ENCODE peak calls at places on chromosomes 11 and 22, in eight cellular contexts. Y, R, H, D, O, P, W and L are unnamed samples.

GRCh38 chr22:17945851-17946690 is 78.3 kb downstream of the MICAL3 start:
- DNase-seq in Y (no peak), R (no peak), H (no peak), D (no peak), O (no peak), P (peak), W (no peak), L (no peak)

GRCh38 chr11:68354181-68354872 is 41.9 kb downstream of the LRP5 start:
- DNase-seq in Y (peak), R (peak), H (peak), D (peak), O (peak), P (no peak), W (peak), L (peak)

GRCh38 chr11:19648321-19648720 is 64.3 kb upstream of the NAV2 start:
- DNase-seq in Y (no peak), R (no peak), H (no peak), D (no peak), O (no peak), P (no peak), W (no peak), L (no peak)

GRCh38 chr22:32208681-32209080 is 3.8 kb upstream of the RFPL2 start:
- DNase-seq in Y (no peak), R (no peak), H (no peak), D (no peak), O (no peak), P (no peak), W (no peak), L (no peak)

GRCh38 chr11:35330924-35331323 is 88.4 kb downstream of the SLC1A2 start:
- DNase-seq in Y (no peak), R (no peak), H (no peak), D (no peak), O (no peak), P (no peak), W (no peak), L (no peak)

GRCh38 chr11:22466809-22467208 is 128.6 kb downstream of the SLC17A6 start:
- DNase-seq in Y (peak), R (no peak), H (peak), D (no peak), O (peak), P (no peak), W (peak), L (no peak)

GRCh38 chr22:21032037-21032842 is at the start of gene SLC7A4:
- DNase-seq in Y (no peak), R (no peak), H (no peak), D (no peak), O (no peak), P (peak), W (no peak), L (no peak)

GRCh38 chr11:31641477-31642062 is 132.0 kb downstream of the ELP4 start:
- DNase-seq in Y (peak), R (no peak), H (no peak), D (peak), O (peak), P (no peak), W (no peak), L (no peak)

GRCh38 chr11:62842171-62842717 is 2.9 kb upstream of the WDR74 start:
- DNase-seq in Y (no peak), R (no peak), H (no peak), D (no peak), O (no peak), P (no peak), W (no peak), L (no peak)

GRCh38 chr11:66906077-66906929 is 49.4 kb downstream of the LRFN4 start:
- DNase-seq in Y (peak), R (no peak), H (no peak), D (no peak), O (no peak), P (no peak), W (no peak), L (no peak)

GRCh38 chr11:122723576-122723975 is 68.1 kb downstream of the UBASH3B start:
- DNase-seq in Y (no peak), R (no peak), H (no peak), D (no peak), O (no peak), P (no peak), W (no peak), L (no peak)

GRCh38 chr22:39242809-39243442 is 1.9 kb downstream of the PDGFB start:
- DNase-seq in Y (no peak), R (no peak), H (no peak), D (no peak), O (no peak), P (no peak), W (no peak), L (peak)

GRCh38 chr22:43226368-43226979 is 39.5 kb upstream of the TTLL12 start:
- DNase-seq in Y (no peak), R (no peak), H (no peak), D (no peak), O (peak), P (no peak), W (no peak), L (no peak)

GRCh38 chr11:8019671-8020597 is 32.8 kb downstream of the EIF3F start:
- DNase-seq in Y (no peak), R (no peak), H (no peak), D (no peak), O (peak), P (peak), W (no peak), L (no peak)

GRCh38 chr11:103730151-103730940 is 306.1 kb upstream of the DDI1 start:
- DNase-seq in Y (no peak), R (no peak), H (peak), D (no peak), O (no peak), P (no peak), W (no peak), L (no peak)

GRCh38 chr22:18970180-18970947 is 34.3 kb upstream of the PRODH start:
- DNase-seq in Y (no peak), R (no peak), H (no peak), D (no peak), O (no peak), P (no peak), W (no peak), L (no peak)

GRCh38 chr11:118662401-118663271 is 16.8 kb downstream of the TREH start:
- DNase-seq in Y (no peak), R (no peak), H (no peak), D (no peak), O (no peak), P (no peak), W (no peak), L (no peak)

GRCh38 chr11:11403763-11404725 is 51.0 kb upstream of the CSNK2A3 start:
- DNase-seq in Y (no peak), R (no peak), H (no peak), D (peak), O (no peak), P (no peak), W (no peak), L (no peak)

GRCh38 chr11:11397043-11397415 is 44.0 kb upstream of the CSNK2A3 start:
- DNase-seq in Y (no peak), R (no peak), H (no peak), D (no peak), O (no peak), P (no peak), W (no peak), L (no peak)

GRCh38 chr11:11400121-11400520 is 47.1 kb upstream of the CSNK2A3 start:
- DNase-seq in Y (no peak), R (no peak), H (no peak), D (no peak), O (no peak), P (no peak), W (no peak), L (no peak)

GRCh38 chr11:11401960-11402359 is 48.9 kb upstream of the CSNK2A3 start:
- DNase-seq in Y (no peak), R (no peak), H (no peak), D (no peak), O (no peak), P (no peak), W (no peak), L (no peak)

DNA sequence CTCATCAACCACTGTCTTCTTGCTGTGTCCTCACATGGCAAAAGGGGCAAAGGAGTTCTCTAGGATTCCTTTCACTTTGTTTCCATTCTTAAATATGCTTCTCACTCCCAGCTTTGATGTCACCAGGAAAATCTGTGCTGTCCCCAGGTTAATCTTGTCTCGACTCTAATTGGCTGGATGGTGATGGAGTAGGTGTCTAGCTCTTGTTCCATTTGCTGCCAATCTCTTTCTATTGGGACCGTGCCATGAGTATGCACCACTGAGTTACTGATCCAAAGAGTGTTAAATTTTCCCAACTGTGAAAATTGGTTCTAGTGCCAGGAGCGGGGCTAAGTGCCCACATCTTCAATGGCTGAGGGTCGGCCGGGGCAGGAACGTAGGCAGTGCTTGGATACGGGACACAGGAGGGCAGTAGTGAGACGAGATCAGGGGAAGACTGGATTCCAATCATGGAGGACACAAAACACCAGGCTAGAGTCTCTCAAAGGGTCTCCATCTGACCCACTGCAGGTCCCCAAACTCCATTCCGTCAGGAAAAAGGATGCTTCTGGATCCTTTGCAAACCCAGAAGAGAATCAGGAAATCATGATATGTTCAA is 47.7 kb upstream of the CSNK2A3 start:
- DNase-seq in Y (peak), R (no peak), H (no peak), D (no peak), O (no peak), P (no peak), W (no peak), L (no peak)
- TF ChIP-seq CTCF in Y (peak), R (no peak), H (no peak), D (peak), O (no peak), P (no peak), W (peak), L (no peak)

GRCh38 chr22:45013138-45013537 is 3.3 kb upstream of the PHF21B start:
- DNase-seq in Y (no peak), R (no peak), H (no peak), D (no peak), O (no peak), P (no peak), W (no peak), L (no peak)

GRCh38 chr22:45007946-45008852 is 1.6 kb downstream of the PHF21B start:
- DNase-seq in Y (no peak), R (no peak), H (no peak), D (peak), O (peak), P (peak), W (no peak), L (no peak)

GRCh38 chr22:45008853-45009751 is 703 bp downstream of the PHF21B start:
- DNase-seq in Y (no peak), R (no peak), H (no peak), D (no peak), O (peak), P (no peak), W (no peak), L (no peak)

GRCh38 chr22:45009881-45010531 is at the start of gene PHF21B:
- DNase-seq in Y (no peak), R (no peak), H (no peak), D (peak), O (peak), P (peak), W (no peak), L (no peak)

DNA sequence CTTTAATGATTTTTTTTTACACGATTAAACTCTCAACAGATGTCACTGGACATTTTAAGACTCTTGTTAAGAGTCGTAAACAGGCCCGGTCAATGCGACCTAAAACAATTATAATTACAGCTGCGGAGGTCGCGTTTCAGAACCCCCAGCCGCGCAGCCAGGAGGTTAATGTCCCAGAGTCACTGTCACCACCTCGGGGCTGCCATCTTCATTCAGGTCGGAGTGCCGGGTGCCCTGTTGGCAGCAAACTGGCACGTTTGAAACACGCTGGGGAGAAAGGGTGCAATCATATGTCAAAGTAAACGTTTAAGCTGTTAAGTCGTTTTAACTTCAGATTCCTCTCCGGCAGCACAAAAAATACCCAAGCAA is 711 bp upstream of the PHF21B start:
- DNase-seq in Y (no peak), R (no peak), H (no peak), D (no peak), O (no peak), P (no peak), W (no peak), L (no peak)
- H3K4me3 ChIP-seq in Y (no peak), R (peak), H (peak), D (peak), O (peak), P (peak), W (peak), L (peak)

GRCh38 chr11:71252782-71253730 is 679 bp upstream of the SHANK2 start:
- DNase-seq in Y (peak), R (no peak), H (no peak), D (no peak), O (peak), P (no peak), W (peak), L (no peak)

GRCh38 chr11:71251159-71251721 is 1.1 kb downstream of the SHANK2 start:
- DNase-seq in Y (no peak), R (no peak), H (no peak), D (no peak), O (no peak), P (no peak), W (no peak), L (no peak)

GRCh38 chr11:71252434-71252781 is at the start of gene SHANK2:
- DNase-seq in Y (no peak), R (no peak), H (no peak), D (no peak), O (no peak), P (no peak), W (no peak), L (no peak)

GRCh38 chr11:71250512-71251158 is 1.7 kb downstream of the SHANK2 start:
- DNase-seq in Y (no peak), R (no peak), H (no peak), D (no peak), O (no peak), P (no peak), W (no peak), L (no peak)

DNA sequence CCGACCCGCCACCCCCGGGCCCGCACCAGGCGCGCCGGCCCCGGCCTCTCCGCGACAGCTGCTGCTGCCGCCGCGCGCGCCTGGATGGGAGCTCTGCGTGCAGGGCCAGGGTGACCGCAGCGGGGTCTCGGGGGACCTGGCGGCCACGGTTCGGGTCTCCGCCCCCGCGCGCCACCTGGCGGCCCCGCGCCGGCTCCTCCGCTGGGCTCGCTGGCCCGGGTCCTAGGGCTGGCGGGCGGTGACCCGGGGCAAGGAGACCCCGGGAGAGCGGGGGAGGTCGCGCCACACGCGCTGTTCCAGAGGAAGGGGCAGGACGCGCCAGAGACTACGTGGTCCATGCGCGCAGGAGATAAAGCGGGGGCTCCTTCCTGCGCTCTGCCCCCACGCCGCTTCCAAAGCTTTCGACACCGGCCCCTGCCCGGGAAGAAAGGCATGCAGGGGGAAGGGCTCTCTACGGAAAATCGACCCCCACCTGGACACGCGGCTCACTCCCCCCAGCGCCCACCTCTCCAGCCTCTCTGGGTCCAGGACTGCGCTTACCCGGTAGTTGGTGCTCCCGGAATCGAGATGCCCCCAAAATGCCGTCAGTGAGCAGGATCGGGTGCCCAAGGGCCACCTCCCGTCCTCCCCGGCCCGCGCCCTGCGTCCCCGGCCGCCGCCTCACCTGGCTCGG is 480 bp downstream of the SHANK2 start:
- DNase-seq in Y (no peak), R (no peak), H (no peak), D (no peak), O (no peak), P (no peak), W (no peak), L (no peak)
- TF ChIP-seq CTCF in Y (peak), R (peak), H (peak), D (peak), O (no peak), P (peak), W (no peak), L (peak)

GRCh38 chr11:72782081-72782920 is 11.5 kb downstream of the STARD10 start:
- DNase-seq in Y (no peak), R (no peak), H (no peak), D (no peak), O (no peak), P (no peak), W (no peak), L (no peak)

GRCh38 chr11:72781313-72782080 is 12.3 kb downstream of the STARD10 start:
- DNase-seq in Y (no peak), R (no peak), H (no peak), D (no peak), O (no peak), P (no peak), W (no peak), L (no peak)

GRCh38 chr11:72779495-72780128 is 14.2 kb downstream of the STARD10 start:
- DNase-seq in Y (no peak), R (no peak), H (no peak), D (no peak), O (no peak), P (no peak), W (no peak), L (no peak)

GRCh38 chr11:72780291-72781062 is 13.4 kb downstream of the STARD10 start:
- DNase-seq in Y (no peak), R (no peak), H (no peak), D (no peak), O (no peak), P (no peak), W (no peak), L (no peak)

GRCh38 chr11:72781063-72781312 is 12.9 kb downstream of the STARD10 start:
- DNase-seq in Y (no peak), R (no peak), H (no peak), D (no peak), O (no peak), P (no peak), W (no peak), L (peak)
- H3K4me3 ChIP-seq in Y (peak), R (peak), H (peak), D (peak), O (peak), P (peak), W (peak), L (peak)